ENCODE peak calls at places on chromosome 18, in seven cellular contexts. M is uterus, B is cardiac muscle cell, N is WERI-Rb-1, X is astrocyte of the spinal cord, W is AG09309, D is A549. P is an unnamed sample.
A peak's percentile ranks its signal among the peaks of the same experiment; 100 is the strongest.

GRCh38 chr18:58213931-58214431 is 170.0 kb downstream of the NEDD4L start:
- DNase-seq in D (no peak), N (no peak), W (no peak), X (peak; percentile 51), M (no peak), B (no peak), P (peak; percentile 74)

GRCh38 chr18:36469471-36469870 is 172.0 kb downstream of the FHOD3 start:
- DNase-seq in M (no peak), X (no peak), B (no peak), D (no peak), N (no peak), W (no peak), P (no peak)

GRCh38 chr18:24497052-24497754 is 36.8 kb downstream of the HRH4 start:
- DNase-seq in X (peak; percentile 14), W (peak; percentile 50), D (no peak), B (no peak), N (no peak), M (no peak), P (peak; percentile 68)

GRCh38 chr18:26473721-26474120 is 74.6 kb downstream of the KCTD1 start:
- DNase-seq in X (no peak), W (no peak), M (no peak), D (no peak), N (no peak), B (no peak), P (no peak)

GRCh38 chr18:66873899-66874298 is 270.0 kb upstream of the CDH19 start:
- DNase-seq in X (no peak), D (no peak), W (no peak), N (no peak), B (no peak), M (no peak), P (no peak)

GRCh38 chr18:70074091-70074490 is 126.4 kb upstream of the CD226 start:
- DNase-seq in N (no peak), X (no peak), B (no peak), M (no peak), W (no peak), D (no peak), P (peak; percentile 12)

GRCh38 chr18:13253786-13254755 is 35.5 kb downstream of the LDLRAD4 start:
- DNase-seq in D (no peak), M (no peak), N (no peak), X (no peak), W (no peak), B (no peak), P (no peak)

GRCh38 chr18:49101230-49101629 is 150.5 kb upstream of the SMAD7 start:
- DNase-seq in X (no peak), B (no peak), D (no peak), W (no peak), M (no peak), N (no peak), P (no peak)

GRCh38 chr18:37019157-37019571 is 190.2 kb downstream of the KIAA1328 start:
- DNase-seq in X (peak; percentile 7), B (peak; percentile 6), W (no peak), D (no peak), M (no peak), N (peak; percentile 10), P (peak; percentile 8)

GRCh38 chr18:456361-456821 is 44.1 kb downstream of the COLEC12 start:
- DNase-seq in M (peak; percentile 80), D (no peak), W (peak; percentile 61), N (no peak), B (no peak), X (peak; percentile 71), P (peak; percentile 92)

GRCh38 chr18:80154293-80154692 is 45.2 kb downstream of the ADNP2 start:
- DNase-seq in D (peak; percentile 24), B (no peak), X (no peak), N (peak; percentile 55), M (no peak), W (no peak), P (peak; percentile 38)

GRCh38 chr18:45571714-45572113 is 43.6 kb upstream of the SLC14A2 start:
- DNase-seq in D (peak; percentile 5), W (no peak), X (no peak), B (no peak), N (no peak), M (no peak), P (no peak)
- TF ChIP-seq CTCF in D (no peak), W (peak; percentile 13), X (peak; percentile 40), B (peak; percentile 23), N (peak; percentile 34), M (no peak), P (peak; percentile 32)

DNA sequence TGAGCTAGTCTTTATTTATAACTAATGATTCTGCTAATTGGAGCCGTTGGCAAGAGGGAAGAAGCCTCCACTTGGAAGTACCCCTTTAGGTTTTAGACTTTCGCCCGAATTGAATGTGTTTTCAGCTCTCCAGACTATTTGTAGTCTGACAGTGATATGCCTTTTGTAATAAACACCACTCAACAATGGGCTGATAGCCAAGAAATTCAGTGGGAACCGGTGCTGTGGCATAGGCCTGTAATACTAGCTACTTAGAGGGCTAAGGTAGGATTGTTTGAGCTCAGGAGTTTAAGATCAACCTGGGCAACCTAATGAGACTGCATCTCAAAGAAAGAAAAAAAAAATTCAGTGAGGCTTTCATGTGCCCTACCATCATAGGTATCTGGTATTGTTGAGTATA is 13.6 kb upstream of the ZSCAN30 start:
- DNase-seq in M (no peak), N (no peak), B (no peak), X (no peak), D (no peak), W (no peak), P (no peak)
- H3K4me3 ChIP-seq in M (no peak overlapping the region), N (no peak overlapping the region), B (no peak overlapping the region), X (no peak overlapping the region), D (no peak overlapping the region), W (no peak overlapping the region), P (no peak overlapping the region)

GRCh38 chr18:76911440-76911839 is 89.1 kb downstream of the ZNF236 start:
- DNase-seq in B (no peak), M (no peak), W (no peak), X (no peak), N (no peak), D (no peak), P (no peak)
- TF ChIP-seq CTCF in B (no peak), M (no peak), W (no peak), X (no peak), N (no peak), D (no peak), P (no peak)

DNA sequence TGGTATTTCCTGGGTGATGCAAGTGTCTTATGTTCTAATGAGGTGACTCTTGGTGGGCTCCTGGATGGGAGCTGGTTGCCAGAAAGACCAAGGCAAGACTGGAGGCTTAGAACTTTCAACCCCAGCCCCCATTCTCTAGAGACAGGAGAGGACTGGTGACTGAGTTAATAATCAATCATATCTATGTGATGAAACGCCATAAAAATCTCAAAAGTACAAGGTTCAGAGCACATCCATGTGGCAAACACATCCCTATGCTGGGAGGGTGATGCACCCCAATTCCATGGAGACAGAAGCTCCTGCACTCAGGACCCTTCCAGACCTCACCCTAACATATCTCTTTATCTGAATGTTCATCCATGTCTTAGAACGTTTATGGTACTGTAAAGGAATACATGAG is 139.6 kb upstream of the LINC00305 start:
- DNase-seq in X (no peak), D (no peak), M (no peak), N (no peak), B (no peak), W (no peak), P (no peak)
- H3K4me3 ChIP-seq in X (no peak overlapping the region), D (no peak overlapping the region), M (no peak overlapping the region), N (no peak overlapping the region), B (no peak overlapping the region), W (no peak overlapping the region), P (no peak overlapping the region)

GRCh38 chr18:27483266-27483665 is 298.2 kb upstream of the CHST9 start:
- DNase-seq in B (no peak), M (no peak), X (no peak), N (no peak), W (no peak), D (no peak), P (no peak)
- TF ChIP-seq CTCF in B (no peak), M (no peak), X (no peak), N (no peak), W (no peak), D (no peak), P (no peak)

DNA sequence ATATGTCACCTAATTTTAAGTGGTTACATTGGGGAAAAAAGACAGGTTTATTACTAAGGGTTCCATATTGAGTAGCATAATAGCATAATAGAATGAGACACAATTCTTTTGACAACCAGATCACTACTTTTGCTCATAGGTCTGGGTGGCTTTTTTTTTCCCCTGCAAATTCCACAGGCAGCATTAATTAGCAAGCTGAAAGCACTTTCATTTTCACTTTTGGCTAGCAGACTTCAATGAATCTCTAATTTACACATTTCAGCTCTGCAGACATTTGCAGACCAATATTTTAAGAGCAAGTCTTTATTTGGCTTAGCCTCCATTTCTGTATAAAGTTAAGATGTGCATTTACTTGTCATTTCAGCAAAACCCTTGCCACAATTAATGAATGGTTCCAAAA is 185.5 kb downstream of the NOL4 start:
- DNase-seq in W (no peak), N (no peak), X (no peak), M (no peak), D (no peak), B (no peak), P (no peak)
- H3K4me3 ChIP-seq in W (no peak overlapping the region), N (no peak overlapping the region), X (no peak overlapping the region), M (no peak overlapping the region), D (no peak overlapping the region), B (no peak overlapping the region), P (no peak overlapping the region)